ENCODE peak calls at places on chromosomes 12 and 14, in five cellular contexts. L is naive B cell, M is hepatocyte, D is cardiac muscle cell, P is HAP-1. C is an unnamed sample.

GRCh38 chr14:52325126-52325525 is 11.0 kb downstream of the PTGER2 start:
- DNase-seq in L (peak), M (no peak), D (no peak), P (no peak), C (peak)

GRCh38 chr12:57248934-57249742 is 1.8 kb downstream of the STAC3 start:
- DNase-seq in L (no peak), M (no peak), D (no peak), P (no peak), C (no peak)

GRCh38 chr12:100675432-100675831 is 101.9 kb downstream of the GAS2L3 start:
- DNase-seq in L (no peak), M (peak), D (peak), P (no peak), C (no peak)

GRCh38 chr14:105143451-105144230 is 24.9 kb downstream of the JAG2 start:
- DNase-seq in L (no peak), M (no peak), D (no peak), P (no peak), C (no peak)

GRCh38 chr12:32039917-32040575 is 66.6 kb upstream of the BICD1 start:
- DNase-seq in L (no peak), M (no peak), D (peak), P (no peak), C (no peak)

GRCh38 chr12:132285991-132286681 is 43.3 kb downstream of the GALNT9 start:
- DNase-seq in L (no peak), M (peak), D (peak), P (no peak), C (no peak)

GRCh38 chr14:52951730-52952481 is 1.1 kb upstream of the FERMT2 start:
- DNase-seq in L (no peak), M (peak), D (peak), P (peak), C (no peak)

GRCh38 chr14:105221598-105222178 is 26.6 kb upstream of the BTBD6 start:
- DNase-seq in L (no peak), M (no peak), D (no peak), P (no peak), C (no peak)

GRCh38 chr14:95432152-95433093 is 84.0 kb downstream of the SYNE3 start:
- DNase-seq in L (no peak), M (peak), D (peak), P (peak), C (no peak)

GRCh38 chr14:31927348-31927826 is 149.7 kb upstream of the ARHGAP5 start:
- DNase-seq in L (no peak), M (peak), D (peak), P (no peak), C (no peak)

GRCh38 chr14:53764846-53765245 is 191.8 kb downstream of the BMP4 start:
- DNase-seq in L (no peak), M (peak), D (no peak), P (no peak), C (no peak)

GRCh38 chr14:74784634-74785033 is 21.5 kb downstream of the YLPM1 start:
- DNase-seq in L (no peak), M (no peak), D (no peak), P (no peak), C (no peak)

GRCh38 chr12:127125607-127126259 is 1141.2 kb upstream of the TMEM132C start:
- DNase-seq in L (no peak), M (peak), D (peak), P (no peak), C (no peak)

GRCh38 chr12:2009623-2010022 is 5.4 kb upstream of the DCP1B start:
- DNase-seq in L (no peak), M (no peak), D (no peak), P (no peak), C (no peak)

GRCh38 chr14:106378191-106378590 is 851.8 kb downstream of the TMEM121 start:
- DNase-seq in L (peak), M (no peak), D (no peak), P (no peak), C (peak)

GRCh38 chr14:81655423-81656314 is 122.0 kb upstream of the SEL1L start:
- DNase-seq in L (no peak), M (peak), D (no peak), P (no peak), C (no peak)

GRCh38 chr12:29578731-29579130 is 81.2 kb upstream of the OVCH1 start:
- DNase-seq in L (no peak), M (no peak), D (no peak), P (no peak), C (no peak)

GRCh38 chr14:67883717-67884116 is 64.1 kb downstream of the RAD51B start:
- DNase-seq in L (no peak), M (no peak), D (peak), P (no peak), C (no peak)

GRCh38 chr12:18139989-18140596 is 50.1 kb upstream of the RERGL start:
- DNase-seq in L (no peak), M (peak), D (peak), P (peak), C (no peak)

GRCh38 chr14:20686386-20687143 is 2.0 kb upstream of the ANG start:
- DNase-seq in L (no peak), M (peak), D (no peak), P (no peak), C (no peak)

GRCh38 chr14:62694075-62694474 is 351.2 kb downstream of the KCNH5 start:
- DNase-seq in L (no peak), M (peak), D (peak), P (no peak), C (no peak)

GRCh38 chr14:85453401-85453800 is 76.5 kb upstream of the FLRT2 start:
- DNase-seq in L (no peak), M (no peak), D (no peak), P (no peak), C (no peak)

GRCh38 chr14:19754172-19754571 is 10.8 kb downstream of the OR4Q3 start:
- DNase-seq in L (no peak), M (no peak), D (no peak), P (no peak), C (no peak)

GRCh38 chr12:118650586-118650960 is 274.2 kb downstream of the SUDS3 start:
- DNase-seq in L (no peak), M (no peak), D (no peak), P (no peak), C (no peak)

GRCh38 chr12:116233669-116234068 is 43.8 kb downstream of the MED13L start:
- DNase-seq in L (no peak), M (no peak), D (no peak), P (no peak), C (no peak)

GRCh38 chr14:84421611-84422010 is 1108.3 kb upstream of the FLRT2 start:
- DNase-seq in L (no peak), M (no peak), D (peak), P (peak), C (no peak)

C was measured in germinal center.